ENCODE peak calls at places on chromosomes 5 and 9, in eight cellular contexts. L is NCI-H187, P is fibroblast of lung, T is NCI-H1694, I is choroid plexus epithelial cell, A is amygdala, Y is cardiac muscle cell, X is occipital lobe. Z is an unnamed sample.

GRCh38 chr9:137828527-137829259 is 48.9 kb upstream of the CACNA1B start:
- DNase-seq in L (no peak), Y (peak; percentile 85), P (peak; percentile 8), I (peak; percentile 20), A (no peak), X (no peak), T (no peak), Z (no peak)

GRCh38 chr9:119675951-119676350 is 306.7 kb upstream of the BRINP1 start:
- DNase-seq in Y (no peak), X (no peak), P (no peak), A (no peak), I (no peak), T (no peak), L (no peak), Z (no peak)

GRCh38 chr9:17531642-17532254 is 47.1 kb upstream of the SH3GL2 start:
- DNase-seq in T (peak; percentile 36), P (peak; percentile 64), I (peak; percentile 79), X (no peak), Y (peak; percentile 58), L (no peak), A (no peak), Z (no peak)

GRCh38 chr5:122772446-122772845 is 2.4 kb upstream of the SNX2 start:
- DNase-seq in L (no peak), Y (peak; percentile 41), I (peak; percentile 85), P (no peak), T (no peak), A (no peak), X (no peak), Z (no peak)

GRCh38 chr9:27432308-27432707 is 91.8 kb upstream of the IFNK start:
- DNase-seq in L (no peak), P (no peak), I (no peak), Y (no peak), A (no peak), X (no peak), T (no peak), Z (no peak)

GRCh38 chr5:128304121-128304520 is 220.6 kb downstream of the SLC12A2 start:
- DNase-seq in X (no peak), T (no peak), Y (peak; percentile 49), L (no peak), A (no peak), I (peak; percentile 91), P (peak; percentile 80), Z (no peak)

GRCh38 chr5:149172261-149172660 is 31.0 kb downstream of the ABLIM3 start:
- DNase-seq in P (peak; percentile 77), Y (no peak), A (no peak), I (peak; percentile 79), L (no peak), T (no peak), X (no peak), Z (no peak)

GRCh38 chr9:70531286-70531685 is 116.8 kb upstream of the KLF9 start:
- DNase-seq in I (no peak), L (no peak), Y (no peak), A (no peak), T (no peak), X (no peak), P (no peak), Z (no peak)

GRCh38 chr9:120350596-120350995 is 229.4 kb downstream of the CDK5RAP2 start:
- DNase-seq in P (no peak), Y (no peak), T (no peak), L (no peak), A (no peak), X (no peak), I (no peak), Z (no peak)

GRCh38 chr9:250039-250438 is 35.4 kb downstream of the DOCK8 start:
- DNase-seq in L (no peak), A (no peak), Y (no peak), I (no peak), X (no peak), T (no peak), P (no peak), Z (no peak)

GRCh38 chr5:180090769-180091546 is 19.4 kb upstream of the RNF130 start:
- DNase-seq in T (peak; percentile 47), A (no peak), X (no peak), L (peak; percentile 3), P (peak; percentile 33), Y (peak; percentile 52), I (peak; percentile 75), Z (no peak)

GRCh38 chr5:158074597-158074991 is 215.6 kb upstream of the CLINT1 start:
- DNase-seq in A (no peak), X (no peak), P (no peak), T (no peak), L (no peak), Y (no peak), I (no peak), Z (no peak)

GRCh38 chr5:53424691-53425597 is 55.5 kb upstream of the FST start:
- DNase-seq in I (no peak), T (no peak), Y (no peak), A (no peak), X (no peak), L (no peak), P (no peak), Z (no peak)

GRCh38 chr5:71922584-71923106 is 184.6 kb upstream of the MAP1B start:
- DNase-seq in L (no peak), A (no peak), Y (no peak), I (peak; percentile 91), T (no peak), P (no peak), X (no peak), Z (no peak)

GRCh38 chr5:133663380-133664054 is 51.2 kb upstream of the FSTL4 start:
- DNase-seq in P (no peak), Y (no peak), I (no peak), X (no peak), T (no peak), A (no peak), L (no peak), Z (no peak)

GRCh38 chr9:37575921-37576721 is at the start of gene FBXO10:
- DNase-seq in T (peak; percentile 32), X (peak; percentile 77), I (peak; percentile 77), P (peak; percentile 62), A (peak; percentile 73), L (no peak), Y (peak; percentile 91), Z (no peak)

GRCh38 chr9:88749420-88749819 is 214.4 kb downstream of the NXNL2 start:
- DNase-seq in Y (no peak), A (no peak), T (no peak), L (no peak), P (peak; percentile 35), I (no peak), X (no peak), Z (no peak)

GRCh38 chr9:8071445-8071798 is 271.8 kb upstream of the DMAC1 start:
- DNase-seq in T (no peak), A (no peak), L (no peak), X (no peak), I (no peak), Y (peak; percentile 8), P (no peak), Z (no peak)

GRCh38 chr9:93033541-93033940 is 25.0 kb upstream of the SUSD3 start:
- DNase-seq in I (peak; percentile 29), Y (no peak), P (no peak), T (no peak), L (peak; percentile 37), X (no peak), A (no peak), Z (no peak)

GRCh38 chr9:3288686-3289085 is 237.1 kb downstream of the RFX3 start:
- DNase-seq in X (no peak), I (no peak), P (no peak), A (no peak), T (no peak), L (no peak), Y (no peak), Z (no peak)

GRCh38 chr5:178940569-178941360 is at the start of gene ZNF454:
- DNase-seq in I (peak; percentile 97), X (peak; percentile 95), L (no peak), P (peak; percentile 97), Y (peak; percentile 75), T (no peak), A (peak; percentile 95), Z (peak; percentile 65)

GRCh38 chr5:1781107-1781506 is 18.5 kb downstream of the MRPL36 start:
- DNase-seq in L (no peak), Y (no peak), P (no peak), A (no peak), X (no peak), T (no peak), I (no peak), Z (no peak)

GRCh38 chr5:67361932-67362729 is 165.5 kb upstream of the CD180 start:
- DNase-seq in T (no peak), I (peak; percentile 56), P (peak; percentile 20), Y (no peak), A (no peak), X (no peak), L (no peak), Z (no peak)

GRCh38 chr9:135334953-135335460 is 144.6 kb upstream of the PPP1R26 start:
- DNase-seq in T (no peak), I (no peak), Y (no peak), P (no peak), A (no peak), X (no peak), L (no peak), Z (no peak)

GRCh38 chr5:25754895-25755294 is 1110.1 kb upstream of the CDH10 start:
- DNase-seq in P (no peak), Y (no peak), A (no peak), L (no peak), X (no peak), T (peak; percentile 4), I (no peak), Z (no peak)

GRCh38 chr5:149938791-149939358 is 5.7 kb downstream of the PDE6A start:
- DNase-seq in L (no peak), T (no peak), A (no peak), I (peak; percentile 71), P (peak; percentile 54), X (no peak), Y (no peak), Z (no peak)

GRCh38 chr9:124327488-124327887 is 69.7 kb downstream of the NEK6 start:
- DNase-seq in L (no peak), T (no peak), X (no peak), P (no peak), I (no peak), A (no peak), Y (no peak), Z (no peak)

GRCh38 chr5:108398964-108399363 is 17.1 kb upstream of the FBXL17 start:
- DNase-seq in I (no peak), P (no peak), T (no peak), L (no peak), X (no peak), A (no peak), Y (no peak), Z (no peak)

GRCh38 chr5:159341914-159342313 is 11.6 kb upstream of the IL12B start:
- DNase-seq in L (no peak), T (no peak), X (no peak), A (no peak), P (peak; percentile 89), I (peak; percentile 82), Y (peak; percentile 45), Z (no peak)

GRCh38 chr5:115661156-115661555 is 35.3 kb upstream of the TMED7 start:
- DNase-seq in T (no peak), X (no peak), Y (no peak), L (no peak), I (peak; percentile 16), A (no peak), P (no peak), Z (no peak)

GRCh38 chr5:179279347-179280094 is 65.7 kb downstream of the ADAMTS2 start:
- DNase-seq in P (no peak), L (no peak), A (no peak), I (no peak), Y (no peak), T (no peak), X (no peak), Z (no peak)

Z was measured in cerebellar nuclear complex.